ENCODE peak calls at places on chromosomes 6 and 20, in eight cellular contexts. M is small intestine; E is OCI-LY7; L is adrenal gland; S is left ventricle myocardium inferior; J is cardiac muscle cell; D is CD8-positive, alpha-beta memory T cell; O is hepatocyte. I is an unnamed sample. For H3K9me3 and H3K4me1, the result is how much of the 10 kb centered on the place peaks cover.

GRCh38 chr20:34231634-34232033 is 9.6 kb upstream of the ASIP start:
- DNase-seq in M (no peak), E (no peak), L (no peak), S (no peak), J (no peak), D (no peak), O (no peak), I (no peak)

GRCh38 chr6:6597682-6598081 is 9.2 kb downstream of the LY86 start:
- DNase-seq in M (no peak), E (no peak), L (no peak), S (no peak), J (no peak), D (no peak), O (no peak), I (no peak)

GRCh38 chr6:21240709-21241108 is 352.8 kb upstream of the SOX4 start:
- DNase-seq in M (no peak), E (no peak), L (no peak), S (no peak), J (no peak), D (no peak), O (no peak), I (no peak)

GRCh38 chr6:167995302-167995701 is 2.2 kb upstream of the KIF25 start:
- DNase-seq in M (no peak), E (no peak), L (no peak), S (no peak), J (no peak), D (no peak), O (no peak), I (no peak)

GRCh38 chr6:156832166-156832743 is 55.1 kb downstream of the ARID1B start:
- DNase-seq in M (peak), E (no peak), L (no peak), S (peak), J (no peak), D (no peak), O (no peak), I (peak)

GRCh38 chr6:44676246-44676790 is 288.8 kb downstream of the CDC5L start:
- DNase-seq in M (no peak), E (no peak), L (no peak), S (no peak), J (no peak), D (no peak), O (no peak), I (no peak)

GRCh38 chr6:120410586-120410985 is 923.7 kb downstream of the TBC1D32 start:
- DNase-seq in M (no peak), E (no peak), L (no peak), S (no peak), J (no peak), D (no peak), O (no peak), I (no peak)

GRCh38 chr6:63504777-63505384 is 67.4 kb upstream of the LOC128125822 start:
- DNase-seq in M (no peak), E (no peak), L (no peak), S (no peak), J (no peak), D (no peak), O (no peak), I (no peak)

GRCh38 chr6:157221049-157221816 is 102.1 kb downstream of the TMEM242 start:
- DNase-seq in M (peak), E (peak), L (peak), S (peak), J (peak), D (peak), O (no peak), I (peak)

GRCh38 chr6:153059311-153059710 is 56.8 kb upstream of the MTRF1L start:
- DNase-seq in M (no peak), E (no peak), L (no peak), S (no peak), J (no peak), D (no peak), O (no peak), I (no peak)

GRCh38 chr20:24495266-24495665 is 25.8 kb downstream of the SYNDIG1 start:
- DNase-seq in M (no peak), E (no peak), L (no peak), S (no peak), J (no peak), D (no peak), O (no peak), I (no peak)

GRCh38 chr6:96899019-96899418 is 1.3 kb upstream of the NDUFAF4 start:
- DNase-seq in M (peak), E (peak), L (peak), S (no peak), J (peak), D (no peak), O (peak), I (no peak)

GRCh38 chr6:17551383-17551958 is 48.6 kb upstream of the FAM8A1 start:
- DNase-seq in M (no peak), E (no peak), L (no peak), S (no peak), J (no peak), D (no peak), O (no peak), I (no peak)

GRCh38 chr20:1087311-1087710 is 31.1 kb upstream of the PSMF1 start:
- DNase-seq in M (no peak), E (no peak), L (no peak), S (no peak), J (no peak), D (no peak), O (no peak), I (no peak)

GRCh38 chr20:50305636-50306477 is 115.2 kb downstream of the CEBPB start:
- DNase-seq in M (peak), E (no peak), L (no peak), S (no peak), J (no peak), D (no peak), O (peak), I (peak)

GRCh38 chr6:139699335-139699734 is 324.9 kb upstream of the CITED2 start:
- DNase-seq in M (no peak), E (no peak), L (no peak), S (no peak), J (no peak), D (no peak), O (no peak), I (no peak)

GRCh38 chr6:137517404-137517803 is 23.2 kb upstream of the OLIG3 start:
- DNase-seq in M (no peak), E (no peak), L (no peak), S (no peak), J (no peak), D (no peak), O (no peak), I (no peak)

GRCh38 chr20:10741060-10741459 is 67.3 kb upstream of the JAG1 start:
- DNase-seq in M (no peak), E (no peak), L (no peak), S (peak), J (no peak), D (no peak), O (no peak), I (no peak)

GRCh38 chr20:31605902-31606677 is 1.0 kb downstream of the ID1 start:
- DNase-seq in M (no peak), E (no peak), L (no peak), S (no peak), J (peak), D (peak), O (peak), I (peak)

GRCh38 chr6:20409427-20409971 is 7.8 kb downstream of the E2F3 start:
- DNase-seq in M (peak), E (peak), L (no peak), S (no peak), J (no peak), D (no peak), O (no peak), I (no peak)

GRCh38 chr20:60410865-60411264 is 452.6 kb downstream of the CDH26 start:
- DNase-seq in M (no peak), E (no peak), L (no peak), S (no peak), J (no peak), D (no peak), O (no peak), I (no peak)
- H3K9me3 ChIP-seq in M (under half), E (under half), L (under half), S (under half), J (under half), D (under half), O (under half), I (under half)

GRCh38 chr6:2792330-2792729 is 27.1 kb downstream of the WRNIP1 start:
- DNase-seq in M (peak), E (no peak), L (no peak), S (no peak), J (no peak), D (no peak), O (no peak), I (no peak)
- H3K27ac ChIP-seq in M (no peak), E (no peak), L (no peak), S (peak), J (no peak), D (no peak), O (no peak), I (peak)

GRCh38 chr6:56668158-56668557 is 25.5 kb upstream of the DST start:
- DNase-seq in M (no peak), E (no peak), L (no peak), S (no peak), J (no peak), D (no peak), O (no peak), I (no peak)
- H3K4me1 ChIP-seq in M (under half), E (under half), L (under half), S (half or more), J (under half), D (under half), O (under half), I (under half)

GRCh38 chr20:29443819-29444218 is 1813.6 kb upstream of the DEFB115 start:
- DNase-seq in M (no peak), E (peak), L (no peak), S (no peak), J (no peak), D (no peak), O (no peak), I (no peak)
- H3K9me3 ChIP-seq in M (under half), E (under half), L (under half), S (under half), J (under half), D (under half), O (under half), I (under half)

GRCh38 chr6:56549014-56549413 is 93.7 kb downstream of the DST start:
- DNase-seq in M (no peak), E (peak), L (no peak), S (no peak), J (no peak), D (no peak), O (no peak), I (no peak)

GRCh38 chr6:56550307-56550706 is 92.4 kb downstream of the DST start:
- DNase-seq in M (no peak), E (no peak), L (no peak), S (no peak), J (no peak), D (no peak), O (no peak), I (no peak)

GRCh38 chr6:56551409-56552120 is 91.1 kb downstream of the DST start:
- DNase-seq in M (no peak), E (no peak), L (peak), S (no peak), J (no peak), D (no peak), O (no peak), I (no peak)

GRCh38 chr6:56552212-56553130 is 90.2 kb downstream of the DST start:
- DNase-seq in M (no peak), E (no peak), L (no peak), S (no peak), J (no peak), D (no peak), O (no peak), I (no peak)

DNA sequence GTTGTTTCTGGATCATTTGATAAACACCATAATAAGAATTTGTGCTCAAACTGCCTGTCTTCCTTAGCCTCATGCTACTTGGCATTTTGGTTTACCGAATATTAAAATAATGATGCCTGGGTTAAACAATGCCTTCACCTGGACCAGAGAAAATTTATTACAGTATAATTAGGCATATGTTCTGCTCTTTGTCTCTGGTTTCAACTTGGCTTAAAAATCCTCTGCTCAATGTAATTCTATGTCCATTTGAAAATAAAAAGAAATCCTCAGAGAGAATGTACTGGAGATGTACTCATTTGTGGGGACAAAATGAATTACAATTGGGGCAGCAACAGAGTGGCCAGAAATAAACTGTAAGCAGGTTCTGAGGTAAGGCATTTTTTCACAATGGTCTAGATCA is 95.0 kb downstream of the DST start:
- DNase-seq in M (no peak), E (no peak), L (no peak), S (no peak), J (no peak), D (no peak), O (no peak), I (no peak)
- H3K27ac ChIP-seq in M (no peak), E (no peak), L (no peak), S (no peak), J (no peak), D (no peak), O (no peak), I (no peak)

GRCh38 chr6:57172136-57173055 is at the start of gene BAG2:
- DNase-seq in M (peak), E (peak), L (peak), S (peak), J (peak), D (peak), O (peak), I (peak)
- H3K4me1 ChIP-seq in M (under half), E (under half), L (under half), S (half or more), J (under half), D (under half), O (under half), I (under half)

GRCh38 chr20:46501337-46501942 is 11.9 kb downstream of the ZNF334 start:
- DNase-seq in M (no peak), E (no peak), L (no peak), S (no peak), J (no peak), D (no peak), O (no peak), I (no peak)
- H3K9me3 ChIP-seq in M (under half), E (under half), L (under half), S (under half), J (under half), D (under half), O (half or more), I (under half)

GRCh38 chr6:34341481-34341971 is 50.9 kb downstream of the NUDT3 start:
- DNase-seq in M (no peak), E (no peak), L (no peak), S (no peak), J (no peak), D (no peak), O (no peak), I (no peak)
- H3K27ac ChIP-seq in M (no peak), E (no peak), L (peak), S (peak), J (peak), D (no peak), O (peak), I (peak)

GRCh38 chr6:34223964-34224940 is 12.4 kb upstream of the HMGA1 start:
- DNase-seq in M (peak), E (peak), L (peak), S (peak), J (peak), D (peak), O (peak), I (peak)

GRCh38 chr6:34225551-34225950 is 11.1 kb upstream of the HMGA1 start:
- DNase-seq in M (no peak), E (no peak), L (no peak), S (no peak), J (no peak), D (no peak), O (no peak), I (no peak)

GRCh38 chr6:34226731-34227586 is 9.7 kb upstream of the HMGA1 start:
- DNase-seq in M (no peak), E (peak), L (no peak), S (no peak), J (no peak), D (no peak), O (no peak), I (no peak)

GRCh38 chr6:34227656-34228421 is 8.8 kb upstream of the HMGA1 start:
- DNase-seq in M (no peak), E (no peak), L (no peak), S (no peak), J (no peak), D (no peak), O (no peak), I (no peak)

GRCh38 chr6:34226066-34226465 is 10.6 kb upstream of the HMGA1 start:
- DNase-seq in M (no peak), E (no peak), L (no peak), S (no peak), J (no peak), D (no peak), O (no peak), I (no peak)
- H3K4me1 ChIP-seq in M (under half), E (under half), L (under half), S (under half), J (under half), D (under half), O (under half), I (under half)

DNA sequence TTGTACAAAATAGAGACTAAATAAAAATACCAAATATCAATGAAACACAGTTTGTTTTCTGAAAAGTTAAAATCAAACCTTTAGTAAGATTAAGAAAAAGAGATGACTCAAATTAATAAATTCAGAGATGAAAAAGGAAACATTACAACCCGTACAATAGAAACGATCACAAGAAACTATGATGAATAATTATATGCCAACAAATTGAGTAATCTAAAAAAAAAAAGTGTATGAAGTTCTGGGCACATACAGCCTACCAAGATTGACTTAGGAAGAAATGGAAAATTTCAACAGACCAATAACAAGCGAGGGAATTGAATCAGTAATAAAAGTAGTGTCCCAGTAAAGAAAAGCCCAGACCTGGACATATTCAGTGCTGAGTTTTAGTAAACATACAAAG is 94.8 kb downstream of the STXBP5 start:
- DNase-seq in M (no peak), E (no peak), L (no peak), S (no peak), J (no peak), D (no peak), O (no peak), I (no peak)
- H3K9me3 ChIP-seq in M (under half), E (under half), L (under half), S (under half), J (under half), D (under half), O (under half), I (under half)